ENCODE peak calls at places on chromosome 15, in ten cellular contexts. B, L, A, X, C, O, Q, I, Z and V are unnamed samples.
A peak's percentile ranks its signal among the peaks of the same experiment; 100 is the strongest.

GRCh38 chr15:93261845-93262244 is 172.8 kb upstream of the RGMA start:
- DNase-seq in B (no peak), Z (no peak), A (no peak), C (no peak), I (no peak), O (no peak), Q (no peak), L (no peak), X (no peak), V (no peak)

GRCh38 chr15:101105059-101105851 is 146.6 kb downstream of the CHSY1 start:
- DNase-seq in X (no peak), L (no peak), B (no peak), Q (no peak), O (no peak), Z (no peak), I (no peak), C (peak; percentile 4), A (no peak), V (no peak)

GRCh38 chr15:62444104-62445027 is 279.3 kb upstream of the C2CD4B start:
- DNase-seq in X (no peak), L (no peak), Q (no peak), I (no peak), B (no peak), A (no peak), O (no peak), Z (no peak), C (peak; percentile 70), V (no peak)

GRCh38 chr15:29103825-29104565 is 165.6 kb downstream of the NSMCE3 start:
- DNase-seq in Q (peak; percentile 30), C (peak; percentile 71), I (peak; percentile 44), B (peak; percentile 88), Z (peak; percentile 56), O (peak; percentile 94), X (peak; percentile 87), L (no peak), A (no peak), V (peak; percentile 31)

GRCh38 chr15:29090617-29091466 is 178.8 kb downstream of the NSMCE3 start:
- DNase-seq in B (peak; percentile 70), A (no peak), Z (no peak), Q (peak; percentile 34), L (peak; percentile 67), X (no peak), O (peak; percentile 48), I (no peak), C (peak; percentile 24), V (peak; percentile 26)

GRCh38 chr15:44188810-44189209 is 6.3 kb downstream of the FRMD5 start:
- DNase-seq in B (no peak), A (no peak), L (no peak), Z (no peak), I (no peak), C (no peak), Q (no peak), X (no peak), O (no peak), V (no peak)

GRCh38 chr15:96093063-96093462 is 237.4 kb upstream of the NR2F2 start:
- DNase-seq in L (no peak), Q (no peak), A (no peak), Z (no peak), C (no peak), B (no peak), I (no peak), O (no peak), X (no peak), V (no peak)

GRCh38 chr15:61906961-61907752 is 153.1 kb downstream of the VPS13C start:
- DNase-seq in A (no peak), I (no peak), X (no peak), L (no peak), O (no peak), B (no peak), C (no peak), Q (no peak), Z (no peak), V (no peak)

GRCh38 chr15:72105111-72105510 is 12.8 kb downstream of the MYO9A start:
- DNase-seq in Q (no peak), A (no peak), O (peak; percentile 17), C (no peak), B (no peak), L (no peak), I (no peak), X (no peak), Z (no peak), V (no peak)

GRCh38 chr15:94893091-94893490 is 661.7 kb downstream of the MCTP2 start:
- DNase-seq in C (no peak), Z (no peak), X (no peak), L (no peak), Q (no peak), I (no peak), O (no peak), A (no peak), B (no peak), V (no peak)

GRCh38 chr15:32029409-32029861 is 880 bp upstream of the CHRNA7 start:
- DNase-seq in O (peak; percentile 67), L (no peak), A (peak; percentile 58), B (no peak), X (no peak), Q (no peak), I (peak; percentile 35), Z (no peak), C (peak; percentile 6), V (no peak)

GRCh38 chr15:33934396-33934795 is 33.9 kb upstream of the CHRM5 start:
- DNase-seq in X (no peak), I (no peak), C (no peak), Q (no peak), L (no peak), Z (no peak), A (no peak), O (no peak), B (no peak), V (no peak)